ENCODE peak calls at places on chromosome 19, in six cellular contexts. One of them, this sample, is unnamed.
A peak's percentile ranks its signal among the peaks of the same experiment; 100 is the strongest.

GRCh38 chr19:7115721-7116120 is 46.2 kb downstream of the ZNF557 start:
- DNase-seq in endodermal cell: no peak
- DNase-seq in uterus: no peak
- DNase-seq in spleen: no peak
- DNase-seq in psoas muscle: no peak
- DNase-seq in fibroblast of lung: no peak
- DNase-seq in this sample: peak; percentile 32

GRCh38 chr19:33953023-33953422 is 156.4 kb downstream of the KCTD15 start:
- DNase-seq in endodermal cell: peak; percentile 18
- DNase-seq in uterus: no peak
- DNase-seq in spleen: no peak
- DNase-seq in psoas muscle: no peak
- DNase-seq in fibroblast of lung: no peak
- DNase-seq in this sample: no peak

GRCh38 chr19:13181747-13182388 is 31.7 kb downstream of the IER2 start:
- DNase-seq in endodermal cell: no peak
- DNase-seq in uterus: peak; percentile 69
- DNase-seq in spleen: peak; percentile 82
- DNase-seq in psoas muscle: peak; percentile 54
- DNase-seq in fibroblast of lung: peak; percentile 76
- DNase-seq in this sample: peak; percentile 59

GRCh38 chr19:1624458-1624857 is 19.2 kb upstream of the UQCR11 start:
- DNase-seq in endodermal cell: peak; percentile 94
- DNase-seq in uterus: peak; percentile 32
- DNase-seq in spleen: peak; percentile 86
- DNase-seq in psoas muscle: no peak
- DNase-seq in fibroblast of lung: peak; percentile 43
- DNase-seq in this sample: no peak

GRCh38 chr19:37251308-37252229 is 33.6 kb downstream of the ZNF383 start:
- DNase-seq in endodermal cell: no peak
- DNase-seq in uterus: peak; percentile 75
- DNase-seq in spleen: peak; percentile 88
- DNase-seq in psoas muscle: peak; percentile 77
- DNase-seq in fibroblast of lung: peak; percentile 100
- DNase-seq in this sample: peak; percentile 89

GRCh38 chr19:1251503-1252220 is 3.3 kb downstream of the MIDN start:
- DNase-seq in endodermal cell: peak; percentile 71
- DNase-seq in uterus: no peak
- DNase-seq in spleen: peak; percentile 96
- DNase-seq in psoas muscle: peak; percentile 80
- DNase-seq in fibroblast of lung: no peak
- DNase-seq in this sample: no peak

GRCh38 chr19:16877581-16877980 is 11.2 kb upstream of the F2RL3 start:
- DNase-seq in endodermal cell: no peak
- DNase-seq in uterus: no peak
- DNase-seq in spleen: no peak
- DNase-seq in psoas muscle: no peak
- DNase-seq in fibroblast of lung: peak; percentile 27
- DNase-seq in this sample: no peak

GRCh38 chr19:10044390-10044789 is 31.1 kb downstream of the RDH8 start:
- DNase-seq in endodermal cell: no peak
- DNase-seq in uterus: no peak
- DNase-seq in spleen: no peak
- DNase-seq in psoas muscle: no peak
- DNase-seq in fibroblast of lung: no peak
- DNase-seq in this sample: no peak

GRCh38 chr19:11539495-11540365 is 1.1 kb downstream of the CNN1 start:
- DNase-seq in endodermal cell: peak; percentile 73
- DNase-seq in uterus: peak; percentile 88
- DNase-seq in spleen: no peak
- DNase-seq in psoas muscle: no peak
- DNase-seq in fibroblast of lung: peak; percentile 56
- DNase-seq in this sample: no peak

GRCh38 chr19:55598719-55599467 is 424 bp downstream of the FIZ1 start:
- DNase-seq in endodermal cell: peak; percentile 99
- DNase-seq in uterus: peak; percentile 96
- DNase-seq in spleen: peak; percentile 97
- DNase-seq in psoas muscle: peak; percentile 93
- DNase-seq in fibroblast of lung: peak; percentile 87
- DNase-seq in this sample: peak; percentile 91
- H3K4me3 ChIP-seq in endodermal cell: peak overlapping the region; percentile 99
- H3K4me3 ChIP-seq in uterus: peak overlapping the region; percentile 82
- H3K4me3 ChIP-seq in spleen: peak overlapping the region; percentile 84
- H3K4me3 ChIP-seq in psoas muscle: peak overlapping the region; percentile 72
- H3K4me3 ChIP-seq in fibroblast of lung: peak overlapping the region; percentile 70
- H3K4me3 ChIP-seq in this sample: peak overlapping the region; percentile 81

DNA sequence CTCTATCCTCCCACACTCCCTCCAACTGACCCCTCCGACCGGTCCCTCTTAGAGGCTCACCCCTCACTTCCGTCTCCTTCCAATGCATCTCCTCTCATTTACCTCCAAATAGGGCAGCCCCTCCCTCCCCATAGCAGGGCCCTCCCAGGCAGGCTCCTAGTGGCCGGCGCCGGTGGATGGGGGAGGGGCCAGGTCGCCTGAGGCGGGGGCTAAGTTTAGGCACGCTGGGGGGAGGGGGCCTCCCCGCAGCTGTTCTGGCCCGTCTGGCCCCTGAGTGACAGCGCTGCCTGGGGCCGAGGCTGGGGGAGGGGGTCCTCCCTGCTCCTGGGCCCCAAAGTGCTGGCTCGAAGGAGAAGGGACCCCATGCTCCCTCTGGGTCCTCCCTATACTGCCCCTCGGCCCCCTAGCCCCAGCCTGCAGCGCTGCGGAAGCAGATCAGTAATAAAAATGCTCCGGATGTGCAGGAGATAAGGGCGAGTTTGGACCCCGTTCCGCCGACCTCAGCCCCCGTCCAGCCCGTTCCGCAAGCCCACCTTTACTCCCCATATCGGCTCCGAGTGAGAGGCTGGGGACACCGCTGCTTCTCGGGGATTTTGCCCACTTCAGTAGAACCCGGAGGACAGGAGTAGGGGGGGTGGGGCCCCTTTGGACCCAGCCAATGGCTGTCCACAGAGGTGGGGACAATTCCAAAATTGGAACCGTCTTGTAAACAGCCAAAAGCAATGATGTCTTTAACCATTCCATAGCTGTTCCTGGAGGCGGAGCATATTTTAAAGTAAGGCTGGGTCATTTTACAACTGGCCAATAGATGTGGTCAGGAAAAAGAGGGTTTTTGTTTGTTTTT is 4.0 kb downstream of the RTN2 start:
- DNase-seq in endodermal cell: peak; percentile 92
- DNase-seq in uterus: no peak
- DNase-seq in spleen: no peak
- DNase-seq in psoas muscle: peak; percentile 79
- DNase-seq in fibroblast of lung: peak; percentile 67
- DNase-seq in this sample: peak; percentile 66
- H3K27ac ChIP-seq in endodermal cell: peak overlapping the region; percentile 11
- H3K27ac ChIP-seq in uterus: peak overlapping the region; percentile 36
- H3K27ac ChIP-seq in spleen: peak overlapping the region; percentile 74
- H3K27ac ChIP-seq in psoas muscle: peak overlapping the region; percentile 95
- H3K27ac ChIP-seq in fibroblast of lung: peak overlapping the region; percentile 32
- H3K27ac ChIP-seq in this sample: peak overlapping the region; percentile 79

DNA sequence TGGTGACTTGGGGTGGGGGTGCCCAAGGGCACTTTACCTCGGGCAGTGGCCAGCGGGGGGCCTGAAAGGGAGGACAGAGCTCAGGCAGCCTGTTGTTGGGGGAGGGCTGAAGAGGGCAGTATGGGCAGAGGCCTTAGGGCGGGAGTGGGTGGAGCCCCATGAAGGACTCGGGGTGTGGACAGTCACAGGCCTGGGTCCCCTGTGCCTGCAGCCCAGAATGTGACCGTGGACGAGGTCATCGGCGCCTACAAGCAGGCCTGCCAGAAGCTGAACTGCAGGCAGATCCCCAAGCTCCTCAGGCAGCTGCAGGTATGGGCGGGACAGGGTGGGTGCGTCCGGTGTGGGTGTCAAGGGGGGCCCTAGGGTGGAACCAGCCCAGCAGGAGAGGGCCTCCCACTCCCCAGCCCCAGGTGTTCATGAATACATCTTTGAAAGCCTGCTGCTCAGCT is 22.5 kb downstream of the NKPD1 start:
- DNase-seq in endodermal cell: no peak
- DNase-seq in uterus: no peak
- DNase-seq in spleen: no peak
- DNase-seq in psoas muscle: no peak
- DNase-seq in fibroblast of lung: no peak
- DNase-seq in this sample: no peak
- H3K4me3 ChIP-seq in endodermal cell: no peak overlapping the region
- H3K4me3 ChIP-seq in uterus: no peak overlapping the region
- H3K4me3 ChIP-seq in spleen: no peak overlapping the region
- H3K4me3 ChIP-seq in psoas muscle: no peak overlapping the region
- H3K4me3 ChIP-seq in fibroblast of lung: no peak overlapping the region
- H3K4me3 ChIP-seq in this sample: no peak overlapping the region

DNA sequence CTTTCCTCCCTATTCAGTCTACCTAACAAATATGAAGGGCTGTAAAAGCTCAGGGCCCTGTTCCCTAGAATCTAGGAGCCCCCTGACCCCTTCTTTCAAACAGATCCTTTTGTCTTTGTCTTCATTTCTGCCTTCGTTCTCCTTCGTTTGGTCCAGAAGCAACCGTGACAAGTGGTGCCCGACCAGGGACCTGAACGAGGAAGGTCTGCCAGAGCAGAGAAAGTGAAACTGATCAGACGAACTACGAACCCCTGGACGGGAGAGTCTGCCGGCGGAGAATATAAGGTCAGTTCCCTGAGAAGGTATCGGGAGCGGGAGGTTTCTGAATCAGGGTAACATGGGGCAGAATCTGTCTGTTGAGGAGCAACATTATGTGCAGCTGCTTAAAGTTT is 751 bp downstream of the ERVK3-1 start:
- DNase-seq in endodermal cell: no peak
- DNase-seq in uterus: no peak
- DNase-seq in spleen: no peak
- DNase-seq in psoas muscle: no peak
- DNase-seq in fibroblast of lung: no peak
- DNase-seq in this sample: no peak
- H3K27ac ChIP-seq in endodermal cell: no peak overlapping the region
- H3K27ac ChIP-seq in uterus: peak overlapping the region; percentile 88
- H3K27ac ChIP-seq in spleen: peak overlapping the region; percentile 96
- H3K27ac ChIP-seq in psoas muscle: peak overlapping the region; percentile 93
- H3K27ac ChIP-seq in fibroblast of lung: peak overlapping the region; percentile 88
- H3K27ac ChIP-seq in this sample: peak overlapping the region; percentile 93

DNA sequence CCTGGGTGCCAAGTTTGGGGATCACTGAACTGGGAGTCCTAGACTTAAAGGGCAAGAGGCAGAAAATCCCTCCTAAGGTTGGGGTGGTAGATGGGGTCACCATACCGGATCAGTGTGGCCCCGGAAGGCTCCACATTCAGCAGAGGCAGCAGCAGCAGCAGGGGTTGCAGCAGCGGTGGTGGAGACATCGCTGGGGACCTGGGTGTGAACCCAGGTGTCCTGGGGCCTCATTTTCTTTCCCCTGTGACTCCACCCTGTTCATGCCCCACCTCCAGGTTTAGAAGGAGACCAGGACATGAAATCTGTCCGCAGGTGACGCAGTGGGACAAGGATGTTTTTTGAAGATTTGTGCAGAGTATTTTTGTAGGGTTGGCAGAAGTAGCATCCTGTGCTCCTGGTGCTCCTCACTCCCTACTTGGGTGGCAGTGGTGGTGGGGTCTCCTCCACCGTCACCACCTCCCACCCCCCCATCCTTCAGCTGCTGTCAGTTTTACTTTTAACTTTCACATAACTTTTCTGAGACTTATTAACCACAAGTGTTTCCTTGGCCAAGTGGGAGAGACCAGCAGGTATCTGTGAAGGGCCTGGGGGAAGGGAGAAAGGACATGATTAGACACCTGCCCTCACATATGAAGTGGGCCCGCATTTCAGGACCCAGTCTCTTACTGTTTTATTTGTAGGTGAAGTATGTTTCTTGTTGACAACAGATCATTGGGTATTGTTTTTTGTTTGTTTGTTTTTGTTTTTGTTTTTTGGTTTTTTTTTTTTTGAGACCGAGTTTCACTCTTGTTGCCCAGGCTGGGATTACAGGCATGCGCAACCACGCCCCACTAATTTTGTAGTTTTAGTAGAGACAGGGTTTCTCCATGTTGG is at the start of gene NAPSA:
- DNase-seq in endodermal cell: no peak
- DNase-seq in uterus: no peak
- DNase-seq in spleen: peak; percentile 76
- DNase-seq in psoas muscle: no peak
- DNase-seq in fibroblast of lung: no peak
- DNase-seq in this sample: no peak
- H3K4me3 ChIP-seq in endodermal cell: no peak within 1 kb of the TSS
- H3K4me3 ChIP-seq in uterus: no peak within 1 kb of the TSS
- H3K4me3 ChIP-seq in spleen: no peak within 1 kb of the TSS
- H3K4me3 ChIP-seq in psoas muscle: no peak within 1 kb of the TSS
- H3K4me3 ChIP-seq in fibroblast of lung: no peak within 1 kb of the TSS
- H3K4me3 ChIP-seq in this sample: no peak within 1 kb of the TSS